ENCODE peak calls at places on chromosomes 11 and 22, in ten cellular contexts. H, N, R, J, L, S, W, E, T and F are unnamed samples.

GRCh38 chr22:44403930-44404329 is 91.2 kb upstream of the SHISAL1 start:
- DNase-seq in H (no peak), N (no peak), L (no peak), R (no peak), T (no peak), J (no peak), W (no peak), S (peak; percentile 10), E (no peak), F (no peak)

GRCh38 chr22:26428515-26429457 is at the start of gene ASPHD2:
- DNase-seq in J (peak; percentile 80), S (peak; percentile 85), H (peak; percentile 57), E (peak; percentile 68), R (peak; percentile 51), N (peak; percentile 58), W (peak; percentile 48), T (peak; percentile 44), L (peak; percentile 70), F (peak; percentile 63)

GRCh38 chr22:20779813-20780148 is 5.9 kb downstream of the SERPIND1 start:
- DNase-seq in N (peak; percentile 49), L (no peak), H (peak; percentile 69), J (no peak), W (no peak), E (no peak), R (no peak), T (no peak), S (no peak), F (no peak)

GRCh38 chr11:7281083-7281482 is 29.4 kb downstream of the SYT9 start:
- DNase-seq in T (no peak), S (no peak), W (no peak), H (no peak), E (no peak), J (no peak), R (no peak), L (no peak), N (no peak), F (peak; percentile 35)

GRCh38 chr11:73227571-73228211 is 9.6 kb downstream of the P2RY2 start:
- DNase-seq in E (no peak), H (no peak), S (peak; percentile 82), L (no peak), R (peak; percentile 37), W (no peak), N (no peak), T (no peak), J (no peak), F (no peak)

GRCh38 chr11:69293819-69294505 is at the start of gene MYEOV:
- DNase-seq in E (no peak), J (no peak), W (peak; percentile 31), N (no peak), T (no peak), L (no peak), R (no peak), H (peak; percentile 47), S (peak; percentile 90), F (no peak)

GRCh38 chr11:135006800-135007199 is 594.8 kb upstream of the B3GAT1 start:
- DNase-seq in E (no peak), S (no peak), T (no peak), J (no peak), L (peak; percentile 78), W (no peak), R (no peak), H (no peak), N (no peak), F (no peak)

GRCh38 chr11:119591836-119592310 is 137.1 kb downstream of the NECTIN1 start:
- DNase-seq in S (no peak), N (no peak), W (no peak), T (no peak), J (peak; percentile 22), E (no peak), L (no peak), H (no peak), R (no peak), F (peak; percentile 12)

GRCh38 chr22:31628362-31628761 is 33.7 kb downstream of the PISD start:
- DNase-seq in H (no peak), T (no peak), W (no peak), N (no peak), S (peak; percentile 16), L (no peak), J (no peak), E (no peak), R (no peak), F (no peak)

GRCh38 chr22:46086577-46087335 is 63.6 kb upstream of the PPARA start:
- DNase-seq in N (peak; percentile 73), J (no peak), H (no peak), S (peak; percentile 39), T (no peak), W (peak; percentile 74), E (no peak), L (no peak), R (no peak), F (no peak)

GRCh38 chr11:133530501-133530835 is 1.8 kb downstream of the OPCML start:
- DNase-seq in T (no peak), R (no peak), L (no peak), E (no peak), W (no peak), J (no peak), H (no peak), N (no peak), S (no peak), F (no peak)

GRCh38 chr11:44621784-44622183 is 56.3 kb downstream of the CD82 start:
- DNase-seq in E (no peak), R (no peak), H (no peak), J (no peak), S (no peak), W (no peak), N (no peak), T (no peak), L (no peak), F (no peak)

GRCh38 chr11:116042125-116042524 is 537.9 kb upstream of the CADM1 start:
- DNase-seq in S (no peak), H (no peak), N (no peak), W (no peak), R (no peak), E (no peak), T (no peak), J (no peak), L (no peak), F (no peak)

GRCh38 chr22:35986085-35986484 is 42.5 kb downstream of the RBFOX2 start:
- DNase-seq in W (peak; percentile 49), N (peak; percentile 61), T (no peak), H (peak; percentile 43), J (no peak), R (no peak), S (no peak), E (no peak), L (no peak), F (no peak)

GRCh38 chr11:12282676-12283075 is 94.7 kb upstream of the PARVA start:
- DNase-seq in L (no peak), N (no peak), E (no peak), H (no peak), J (no peak), R (no peak), T (no peak), S (no peak), W (no peak), F (no peak)

GRCh38 chr11:79182794-79183193 is 258.0 kb downstream of the TENM4 start:
- DNase-seq in S (no peak), W (peak; percentile 98), J (no peak), T (no peak), E (no peak), H (peak; percentile 75), N (peak; percentile 93), L (no peak), R (no peak), F (no peak)

GRCh38 chr22:19998232-19998951 is 18.2 kb downstream of the ARVCF start:
- DNase-seq in T (no peak), J (no peak), L (no peak), E (no peak), N (no peak), H (no peak), S (peak; percentile 18), W (no peak), R (no peak), F (no peak)

GRCh38 chr11:76035020-76035419 is 171.3 kb downstream of the WNT11 start:
- DNase-seq in J (no peak), R (no peak), H (no peak), S (no peak), W (no peak), L (no peak), T (no peak), N (peak; percentile 33), E (no peak), F (no peak)

GRCh38 chr11:27795955-27796861 is 96.0 kb upstream of the BDNF start:
- DNase-seq in S (peak; percentile 81), N (no peak), H (peak; percentile 49), L (no peak), R (peak; percentile 4), T (no peak), W (no peak), J (no peak), E (peak; percentile 66), F (peak; percentile 54)

GRCh38 chr11:72012897-72013721 is 14.4 kb downstream of the IL18BP start:
- DNase-seq in S (no peak), E (no peak), T (no peak), N (peak; percentile 97), L (peak; percentile 73), W (peak; percentile 92), H (peak; percentile 94), R (no peak), J (no peak), F (no peak)

GRCh38 chr11:70326365-70326803 is 55.9 kb downstream of the PPFIA1 start:
- DNase-seq in L (no peak), J (no peak), R (no peak), W (peak; percentile 88), N (peak; percentile 93), S (no peak), E (no peak), H (no peak), T (no peak), F (no peak)

GRCh38 chr22:49668402-49668801 is 159.3 kb downstream of the BRD1 start:
- DNase-seq in E (no peak), S (no peak), H (no peak), W (no peak), J (no peak), R (no peak), T (no peak), L (no peak), N (no peak), F (no peak)

GRCh38 chr22:24427500-24428164 is at the start of gene ADORA2A:
- DNase-seq in R (no peak), T (peak; percentile 53), W (no peak), H (no peak), J (no peak), E (no peak), N (no peak), L (peak; percentile 65), S (peak; percentile 71), F (no peak)

GRCh38 chr22:31776231-31776630 is 22.4 kb downstream of the DEPDC5 start:
- DNase-seq in J (no peak), N (no peak), T (no peak), R (no peak), E (no peak), W (no peak), L (no peak), H (no peak), S (no peak), F (no peak)

GRCh38 chr22:27348634-27349033 is 452.9 kb downstream of the MN1 start:
- DNase-seq in J (no peak), W (peak; percentile 83), H (no peak), S (no peak), R (no peak), N (peak; percentile 72), T (no peak), L (no peak), E (no peak), F (no peak)

GRCh38 chr11:65576867-65577755 is 1.3 kb downstream of the EHBP1L1 start:
- DNase-seq in S (peak; percentile 81), L (no peak), W (peak; percentile 65), J (peak; percentile 36), R (no peak), N (peak; percentile 59), T (no peak), H (peak; percentile 45), E (no peak), F (no peak)

GRCh38 chr11:109971184-109971523 is 122.0 kb upstream of the ZC3H12C start:
- DNase-seq in E (no peak), N (peak; percentile 75), S (no peak), R (no peak), J (peak; percentile 73), T (no peak), W (peak; percentile 47), H (peak; percentile 85), L (peak; percentile 50), F (no peak)

GRCh38 chr22:49116486-49116885 is 711.2 kb downstream of the BRD1 start:
- DNase-seq in R (no peak), H (no peak), E (no peak), T (no peak), N (no peak), J (no peak), S (no peak), W (no peak), L (no peak), F (no peak)